ENCODE peak calls at places on chromosomes 16 and 17, in eight cellular contexts. H, N, V, A, Q, U, K and W are unnamed samples.

GRCh38 chr16:81040837-81041236 is 5.2 kb downstream of the ATMIN start:
- DNase-seq in U (no peak), Q (no peak), N (no peak), K (no peak), A (no peak), V (no peak), H (no peak), W (no peak)

GRCh38 chr17:28896491-28896883 is 1.0 kb downstream of the FLOT2 start:
- DNase-seq in A (no peak), U (no peak), N (no peak), K (no peak), H (no peak), V (no peak), Q (no peak), W (no peak)

GRCh38 chr17:82333279-82334171 is at the start of gene SECTM1:
- DNase-seq in U (no peak), H (no peak), Q (peak; percentile 50), V (no peak), A (no peak), K (peak; percentile 35), N (no peak), W (no peak)

GRCh38 chr16:24508614-24509013 is 30.8 kb upstream of the RBBP6 start:
- DNase-seq in N (no peak), V (no peak), U (no peak), A (no peak), Q (no peak), K (no peak), H (peak; percentile 12), W (no peak)

GRCh38 chr16:54554581-54554980 is 268.0 kb upstream of the IRX3 start:
- DNase-seq in A (no peak), V (no peak), N (no peak), K (no peak), Q (no peak), U (no peak), H (no peak), W (no peak)

GRCh38 chr17:31579265-31579664 is 187.8 kb downstream of the RAB11FIP4 start:
- DNase-seq in U (no peak), N (no peak), V (no peak), K (no peak), Q (no peak), A (no peak), H (no peak), W (no peak)

GRCh38 chr17:2266045-2266864 is 37.3 kb downstream of the SMG6 start:
- DNase-seq in U (peak; percentile 61), V (no peak), A (no peak), H (no peak), Q (no peak), K (peak; percentile 92), N (no peak), W (peak; percentile 64)

GRCh38 chr16:65249768-65250167 is 127.9 kb upstream of the CDH11 start:
- DNase-seq in H (no peak), V (no peak), K (no peak), U (no peak), N (no peak), A (no peak), Q (peak; percentile 25), W (no peak)

GRCh38 chr16:31455601-31456314 is 3.5 kb upstream of the ARMC5 start:
- DNase-seq in A (no peak), H (no peak), N (peak; percentile 61), Q (peak; percentile 54), U (no peak), V (no peak), K (no peak), W (peak; percentile 20)
- TF ChIP-seq CTCF in A (no peak), H (peak; percentile 37), N (peak; percentile 83), Q (peak; percentile 33), U (peak; percentile 52), V (peak; percentile 65), K (peak; percentile 18), W (peak; percentile 16)

GRCh38 chr16:15521758-15522509 is 87.5 kb downstream of the BMERB1 start:
- DNase-seq in A (no peak), V (no peak), K (no peak), Q (no peak), H (no peak), N (no peak), U (no peak), W (no peak)
- TF ChIP-seq CTCF in A (no peak), V (no peak), K (no peak), Q (no peak), H (no peak), N (no peak), U (no peak), W (no peak)

DNA sequence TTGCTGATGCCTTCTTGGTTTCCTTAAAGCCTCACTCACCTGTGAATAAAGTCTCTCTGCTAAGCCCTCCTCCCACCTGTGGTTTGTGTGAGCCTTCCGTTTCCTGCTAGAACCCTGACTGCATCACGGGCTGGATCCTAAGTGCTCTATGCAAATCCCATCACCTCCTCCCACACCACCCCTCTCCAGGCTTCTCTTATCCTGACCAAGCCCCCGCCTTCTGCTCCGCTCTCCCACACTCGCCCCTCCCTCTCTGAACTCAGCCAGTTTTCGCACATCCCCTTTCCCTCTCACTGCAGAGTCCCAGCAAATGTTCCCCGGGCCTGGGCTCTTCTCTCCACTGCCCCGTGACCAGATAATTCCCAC is 51.8 kb downstream of the PIMREG start:
- DNase-seq in V (no peak), A (no peak), N (peak; percentile 77), Q (peak; percentile 77), K (peak; percentile 67), H (no peak), U (peak; percentile 46), W (peak; percentile 39)
- TF ChIP-seq CTCF in V (no peak), A (no peak), N (peak; percentile 42), Q (no peak), K (no peak), H (no peak), U (no peak), W (no peak)

GRCh38 chr16:67176662-67177061 is 6.3 kb downstream of the NOL3 start:
- DNase-seq in A (no peak), N (no peak), V (no peak), H (no peak), K (no peak), Q (no peak), U (no peak), W (no peak)

GRCh38 chr16:67173323-67173722 is 3.0 kb downstream of the NOL3 start:
- DNase-seq in K (no peak), H (no peak), V (no peak), A (no peak), U (no peak), N (no peak), Q (no peak), W (no peak)

GRCh38 chr16:67170948-67171649 is 761 bp downstream of the NOL3 start:
- DNase-seq in V (peak; percentile 45), N (no peak), A (no peak), K (no peak), U (no peak), Q (no peak), H (no peak), W (no peak)

GRCh38 chr16:67174706-67175231 is 4.4 kb downstream of the NOL3 start:
- DNase-seq in N (no peak), H (no peak), U (no peak), A (no peak), Q (no peak), K (no peak), V (no peak), W (no peak)

DNA sequence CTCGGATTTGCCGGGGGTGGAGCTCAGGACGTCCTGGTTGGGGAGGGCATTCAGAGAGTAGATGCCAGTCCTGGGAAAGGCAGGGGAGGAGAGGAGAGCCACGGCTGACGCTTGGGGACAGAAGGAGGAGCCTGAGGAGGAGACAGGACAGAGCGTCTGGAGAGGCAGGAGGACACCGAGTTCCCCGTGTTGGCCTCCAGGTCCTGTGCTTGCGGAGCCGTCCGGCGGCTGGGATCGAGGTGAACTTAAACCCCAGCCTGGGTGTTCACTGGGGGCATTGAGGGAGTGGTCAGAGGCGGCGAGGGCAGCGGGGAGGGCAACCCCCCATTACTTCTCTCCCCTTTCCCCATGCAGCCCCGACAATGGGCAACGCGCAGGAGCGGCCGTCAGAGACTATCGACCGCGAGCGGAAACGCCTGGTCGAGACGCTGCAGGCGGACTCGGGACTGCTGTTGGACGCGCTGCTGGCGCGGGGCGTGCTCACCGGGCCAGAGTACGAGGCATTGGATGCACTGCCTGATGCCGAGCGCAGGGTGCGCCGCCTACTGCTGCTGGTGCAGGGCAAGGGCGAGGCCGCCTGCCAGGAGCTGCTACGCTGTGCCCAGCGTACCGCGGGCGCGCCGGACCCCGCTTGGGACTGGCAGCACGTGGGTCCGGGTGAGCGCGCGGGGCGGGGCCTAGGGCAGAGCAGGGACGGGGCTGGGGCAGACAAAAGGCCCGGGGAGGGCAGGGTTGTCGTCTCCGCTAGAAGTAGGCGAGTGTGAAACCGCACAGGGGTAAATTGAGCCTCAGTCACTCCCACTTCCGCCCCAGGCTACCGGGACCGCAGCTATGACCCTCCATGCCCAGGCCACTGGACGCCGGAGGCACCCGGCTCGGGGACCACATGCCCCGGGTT is 3.7 kb downstream of the NOL3 start:
- DNase-seq in V (peak; percentile 82), K (peak; percentile 94), Q (peak; percentile 76), N (peak; percentile 35), A (no peak), H (no peak), U (peak; percentile 79), W (peak; percentile 80)
- TF ChIP-seq CTCF in V (peak; percentile 85), K (peak; percentile 36), Q (no peak), N (peak; percentile 10), A (no peak), H (peak; percentile 41), U (no peak), W (no peak)

DNA sequence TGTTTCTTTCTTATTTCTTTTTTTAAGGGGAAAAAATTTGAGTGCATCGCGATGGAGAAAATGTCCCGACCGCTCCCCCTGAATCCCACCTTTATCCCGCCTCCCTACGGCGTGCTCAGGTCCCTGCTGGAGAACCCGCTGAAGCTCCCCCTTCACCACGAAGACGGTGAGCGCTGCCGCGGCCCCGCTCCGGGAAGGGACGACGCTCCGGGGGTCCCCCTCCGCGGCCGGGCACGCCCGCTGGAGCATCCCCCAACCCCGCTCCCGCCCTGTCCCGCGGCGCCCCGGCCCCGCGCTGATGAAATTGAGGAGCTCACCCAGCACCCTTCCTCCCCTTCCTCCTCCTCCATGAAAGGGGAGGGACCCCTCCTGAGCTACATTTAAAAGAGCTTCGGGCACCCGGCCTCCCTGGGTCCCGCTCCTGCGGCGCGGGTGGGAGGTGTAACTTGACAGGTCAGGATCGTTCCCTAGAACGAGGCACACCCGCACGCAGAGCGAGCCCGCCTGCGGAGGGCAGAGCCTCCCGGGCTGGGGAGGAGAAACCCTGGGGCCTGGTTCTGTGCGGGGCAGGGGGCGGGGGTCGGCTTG is 768 bp downstream of the HLF start:
- DNase-seq in A (no peak), U (peak; percentile 17), H (no peak), Q (peak; percentile 23), N (no peak), V (no peak), K (no peak), W (peak; percentile 25)
- TF ChIP-seq CTCF in A (no peak), U (no peak), H (no peak), Q (no peak), N (no peak), V (no peak), K (no peak), W (no peak)

GRCh38 chr16:49978569-49979326 is 46.3 kb upstream of the CNEP1R1 start:
- DNase-seq in Q (no peak), A (no peak), H (no peak), N (no peak), K (no peak), U (no peak), V (no peak), W (no peak)

GRCh38 chr16:49977427-49977826 is 47.6 kb upstream of the CNEP1R1 start:
- DNase-seq in K (no peak), Q (no peak), U (no peak), A (no peak), N (no peak), V (no peak), H (no peak), W (no peak)

GRCh38 chr16:49980166-49980565 is 44.9 kb upstream of the CNEP1R1 start:
- DNase-seq in U (no peak), N (no peak), A (no peak), V (no peak), H (no peak), Q (no peak), K (no peak), W (no peak)
- TF ChIP-seq CTCF in U (no peak), N (no peak), A (no peak), V (no peak), H (no peak), Q (no peak), K (no peak), W (no peak)